ENCODE peak calls at places on chromosomes 5 and 9, in nine cellular contexts. T, P, U, R, N, Z, L, F and H are unnamed samples.
A peak's percentile ranks its signal among the peaks of the same experiment; 100 is the strongest.

GRCh38 chr5:98796197-98796972 is 22.9 kb downstream of the RGMB start:
- DNase-seq in F (peak; percentile 88), T (peak; percentile 71), P (peak; percentile 76), L (peak; percentile 74), Z (peak; percentile 54), R (peak; percentile 69), N (no peak), U (peak; percentile 63), H (peak; percentile 69)

GRCh38 chr5:90421136-90421535 is 11.6 kb upstream of the CETN3 start:
- DNase-seq in T (peak; percentile 6), R (no peak), L (no peak), U (peak; percentile 7), Z (peak; percentile 17), F (no peak), N (no peak), P (no peak), H (peak; percentile 9)

GRCh38 chr5:178329331-178329730 is 96.7 kb upstream of the PHYKPL start:
- DNase-seq in U (no peak), F (no peak), R (no peak), T (no peak), Z (no peak), L (no peak), N (peak; percentile 64), P (no peak), H (no peak)

GRCh38 chr5:172183881-172184280 is 4.1 kb downstream of the STK10 start:
- DNase-seq in N (no peak), L (no peak), F (no peak), Z (no peak), P (no peak), U (no peak), R (no peak), T (no peak), H (no peak)

GRCh38 chr5:71939452-71939932 is 167.8 kb upstream of the MAP1B start:
- DNase-seq in Z (no peak), L (no peak), P (peak; percentile 18), T (no peak), F (no peak), R (no peak), N (no peak), U (no peak), H (no peak)

GRCh38 chr9:25129537-25129936 is 548.7 kb downstream of the TUSC1 start:
- DNase-seq in F (no peak), U (no peak), Z (no peak), R (no peak), N (no peak), T (no peak), P (no peak), L (no peak), H (no peak)

GRCh38 chr5:35659556-35659955 is 41.9 kb downstream of the SPEF2 start:
- DNase-seq in N (no peak), L (no peak), R (no peak), T (no peak), F (no peak), P (no peak), Z (no peak), U (no peak), H (no peak)

GRCh38 chr9:137598943-137599342 is 6.5 kb upstream of the ARRDC1 start:
- DNase-seq in R (no peak), N (no peak), L (no peak), Z (no peak), T (no peak), U (no peak), P (no peak), F (no peak), H (no peak)

GRCh38 chr5:81183811-81184748 is 49.0 kb upstream of the CKMT2 start:
- DNase-seq in P (no peak), N (no peak), F (no peak), T (no peak), U (no peak), L (no peak), Z (no peak), R (no peak), H (no peak)

GRCh38 chr9:115208503-115208902 is 90.5 kb upstream of the TNC start:
- DNase-seq in P (no peak), Z (no peak), T (peak; percentile 67), N (no peak), U (no peak), F (no peak), L (no peak), R (no peak), H (no peak)

GRCh38 chr5:115260248-115260647 is 2.4 kb downstream of the PGGT1B start:
- DNase-seq in L (no peak), P (no peak), T (no peak), N (no peak), Z (no peak), F (peak; percentile 24), R (no peak), U (no peak), H (no peak)

GRCh38 chr5:40911278-40911677 is 2.0 kb downstream of the C7 start:
- DNase-seq in R (no peak), U (no peak), P (no peak), T (no peak), Z (no peak), F (no peak), L (no peak), N (no peak), H (no peak)

GRCh38 chr5:118946138-118946537 is 42.2 kb downstream of the DTWD2 start:
- DNase-seq in R (no peak), U (no peak), F (no peak), L (no peak), T (no peak), N (no peak), Z (no peak), P (no peak), H (no peak)

DNA sequence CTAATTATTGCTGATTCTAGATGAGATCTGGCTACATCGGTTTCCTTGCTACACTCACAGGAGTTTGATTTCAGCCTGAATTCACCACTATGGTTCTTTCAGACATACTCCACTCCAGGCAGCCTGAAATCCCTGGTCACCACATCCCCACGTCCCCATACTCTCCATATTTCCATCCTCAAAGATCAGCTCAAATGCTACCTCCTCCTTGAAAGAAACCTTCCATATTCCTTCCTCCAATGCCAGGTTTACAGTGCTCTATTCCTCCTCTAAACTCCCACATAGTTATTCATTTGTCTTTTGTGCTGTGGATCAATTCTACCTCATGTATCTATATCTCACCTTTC is 151.7 kb downstream of the GLIS3 start:
- DNase-seq in P (no peak), N (no peak), L (no peak), R (no peak), U (no peak), F (no peak), T (no peak), Z (no peak), H (no peak)
- TF ChIP-seq CTCF in P (no peak), N (no peak), L (no peak), R (no peak), U (no peak), F (no peak), T (no peak), Z (no peak), H (no peak)

GRCh38 chr5:10689391-10690081 is 71.5 kb downstream of the DAP start:
- DNase-seq in T (peak; percentile 55), U (peak; percentile 50), L (peak; percentile 57), R (peak; percentile 25), F (no peak), Z (peak; percentile 37), N (no peak), P (peak; percentile 64), H (peak; percentile 68)
- TF ChIP-seq CTCF in T (peak; percentile 48), U (peak; percentile 18), L (peak; percentile 27), R (peak; percentile 61), F (no peak), Z (peak; percentile 35), N (no peak), P (peak; percentile 30), H (peak; percentile 61)

DNA sequence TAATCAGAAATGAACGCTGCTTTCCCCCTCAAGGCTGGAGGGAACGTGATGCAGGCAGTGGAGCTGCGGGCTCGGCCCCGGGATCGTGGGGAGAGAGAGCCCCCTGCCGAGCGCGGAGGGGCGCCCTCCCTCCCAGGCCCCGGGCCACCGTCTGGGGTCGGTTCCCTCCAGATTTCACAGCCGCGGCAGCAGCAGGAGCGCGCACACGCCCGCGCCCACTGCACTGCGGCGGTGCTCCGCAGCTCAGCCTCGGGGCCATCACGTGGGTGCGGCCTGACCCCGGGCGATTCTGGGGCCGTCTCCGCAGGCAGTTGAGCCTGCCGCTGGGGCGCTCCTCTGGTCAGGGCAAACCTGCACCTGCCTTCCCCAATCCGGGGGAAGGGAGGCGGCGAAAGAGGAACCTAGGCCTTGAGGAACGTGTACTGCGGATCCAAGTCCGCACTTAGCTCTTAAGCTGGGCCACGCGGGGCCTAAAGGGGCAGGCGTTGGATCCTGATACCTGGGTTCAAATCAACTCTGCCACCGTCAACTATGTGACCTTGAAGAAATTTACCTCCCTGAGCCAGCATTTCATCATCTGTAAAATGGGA is 9.4 kb upstream of the DELE1 start:
- DNase-seq in N (peak; percentile 93), Z (peak; percentile 76), R (no peak), T (no peak), P (no peak), U (peak; percentile 62), L (no peak), F (no peak), H (peak; percentile 36)
- TF ChIP-seq CTCF in N (no peak), Z (peak; percentile 30), R (peak; percentile 46), T (no peak), P (no peak), U (no peak), L (no peak), F (no peak), H (peak; percentile 29)

GRCh38 chr9:34374905-34375552 is 1.7 kb downstream of the MYORG start:
- DNase-seq in T (no peak), N (no peak), P (no peak), U (no peak), L (peak; percentile 34), F (no peak), R (no peak), Z (no peak), H (no peak)
- TF ChIP-seq CTCF in T (no peak), N (no peak), P (no peak), U (no peak), L (no peak), F (no peak), R (no peak), Z (no peak), H (no peak)

GRCh38 chr9:128286435-128286834 is 10.4 kb downstream of the SWI5 start:
- DNase-seq in P (no peak), F (no peak), U (no peak), T (peak; percentile 27), Z (no peak), N (no peak), R (no peak), L (no peak), H (no peak)
- TF ChIP-seq CTCF in P (no peak), F (no peak), U (no peak), T (no peak), Z (no peak), N (no peak), R (no peak), L (no peak), H (no peak)